ENCODE peak calls at places on chromosome 1, in five cellular contexts. X, R, Y, B and F are unnamed samples. For H3K4me1, the result is how much of the 10 kb centered on the place peaks cover.

GRCh38 chr1:25902462-25902861 is 3.8 kb downstream of the STMN1 start:
- DNase-seq in R (no peak), X (no peak), Y (no peak), B (no peak), F (no peak)

GRCh38 chr1:112840631-112841624 is 115.1 kb downstream of the SLC16A1 start:
- DNase-seq in Y (no peak), R (no peak), X (no peak), B (no peak), F (no peak)

GRCh38 chr1:227885135-227885647 is 62.5 kb downstream of the WNT9A start:
- DNase-seq in X (peak), Y (peak), R (peak), B (peak), F (peak)

GRCh38 chr1:12654004-12654567 is 10.2 kb downstream of the AADACL4 start:
- DNase-seq in B (no peak), Y (no peak), X (no peak), R (no peak), F (no peak)

GRCh38 chr1:63051886-63052285 is 268.0 kb downstream of the ATG4C start:
- DNase-seq in Y (no peak), X (no peak), B (no peak), R (no peak), F (no peak)

GRCh38 chr1:241968618-241969017 is 11.1 kb downstream of the BECN2 start:
- DNase-seq in R (no peak), Y (no peak), B (no peak), X (no peak), F (no peak)

GRCh38 chr1:40096646-40096976 is 441 bp downstream of the PPT1 start:
- DNase-seq in B (no peak), Y (no peak), R (no peak), X (no peak), F (no peak)

GRCh38 chr1:6307099-6307498 is 46.2 kb upstream of the GPR153 start:
- DNase-seq in Y (no peak), X (no peak), R (no peak), B (no peak), F (no peak)

GRCh38 chr1:14850563-14850962 is 252.1 kb downstream of the KAZN start:
- DNase-seq in R (no peak), Y (no peak), B (no peak), X (no peak), F (no peak)

GRCh38 chr1:161121838-161122237 is 3.9 kb downstream of the NIT1 start:
- DNase-seq in Y (no peak), B (no peak), X (no peak), R (no peak), F (no peak)

GRCh38 chr1:78792756-78793155 is 143.1 kb downstream of the IFI44 start:
- DNase-seq in X (no peak), R (no peak), Y (no peak), B (no peak), F (no peak)

GRCh38 chr1:171212607-171213347 is 27.7 kb downstream of the FMO2 start:
- DNase-seq in X (no peak), B (no peak), R (no peak), Y (no peak), F (no peak)

GRCh38 chr1:78468511-78468910 is 22.3 kb upstream of the PTGFR start:
- DNase-seq in Y (no peak), R (no peak), X (no peak), B (no peak), F (no peak)

GRCh38 chr1:93042134-93042821 is 36.8 kb upstream of the MTF2 start:
- DNase-seq in X (no peak), B (peak), R (no peak), Y (no peak), F (no peak)

GRCh38 chr1:235714205-235714897 is 64.8 kb upstream of the GNG4 start:
- DNase-seq in Y (no peak), R (no peak), B (no peak), X (no peak), F (no peak)

GRCh38 chr1:114002492-114003290 is 23.4 kb downstream of the OLFML3 start:
- DNase-seq in R (no peak), B (no peak), Y (no peak), X (no peak), F (peak)

GRCh38 chr1:6359568-6360496 is 33.7 kb downstream of the ACOT7 start:
- DNase-seq in R (peak), B (peak), Y (peak), X (peak), F (peak)

GRCh38 chr1:62716397-62716796 is 28.2 kb upstream of the DOCK7 start:
- DNase-seq in Y (no peak), R (peak), B (no peak), X (no peak), F (no peak)

GRCh38 chr1:16922466-16922865 is 735 bp downstream of the CROCC start:
- DNase-seq in X (peak), R (peak), B (no peak), Y (no peak), F (no peak)

GRCh38 chr1:65150583-65151263 is 2.7 kb downstream of the AK4 start:
- DNase-seq in R (no peak), X (no peak), B (no peak), Y (no peak), F (no peak)

GRCh38 chr1:173503391-173503790 is 26.3 kb downstream of the PRDX6 start:
- DNase-seq in X (no peak), R (peak), Y (no peak), B (no peak), F (no peak)

GRCh38 chr1:70504176-70504820 is 93.2 kb downstream of the CTH start:
- DNase-seq in Y (no peak), B (no peak), R (peak), X (no peak), F (no peak)

GRCh38 chr1:206609229-206609991 is 2.9 kb downstream of the EIF2D start:
- DNase-seq in B (no peak), R (no peak), Y (no peak), X (no peak), F (no peak)

GRCh38 chr1:79235221-79236002 is 228.9 kb upstream of the ADGRL4 start:
- DNase-seq in R (no peak), Y (no peak), X (no peak), B (no peak), F (no peak)

GRCh38 chr1:37858931-37859506 is 373 bp downstream of the MTF1 start:
- DNase-seq in X (no peak), Y (no peak), B (no peak), R (no peak), F (no peak)

GRCh38 chr1:190579517-190580193 is 102.0 kb upstream of the BRINP3 start:
- DNase-seq in B (no peak), R (no peak), X (no peak), Y (no peak), F (no peak)

GRCh38 chr1:241605146-241605805 is 34.9 kb downstream of the CHML start:
- DNase-seq in B (no peak), Y (no peak), R (peak), X (no peak), F (no peak)

GRCh38 chr1:162498442-162498785 is 796 bp downstream of the UHMK1 start:
- DNase-seq in B (no peak), R (no peak), Y (no peak), X (no peak), F (no peak)

GRCh38 chr1:64470670-64471217 is 815 bp downstream of the CACHD1 start:
- DNase-seq in X (peak), Y (no peak), B (no peak), R (peak), F (peak)

GRCh38 chr1:54403808-54404261 is 2.4 kb downstream of the SSBP3 start:
- DNase-seq in R (no peak), B (no peak), Y (no peak), X (no peak), F (no peak)

GRCh38 chr1:231357831-231358354 is 19.8 kb downstream of the SPRTN start:
- DNase-seq in X (no peak), B (peak), R (peak), Y (peak), F (peak)

GRCh38 chr1:203593723-203594122 is 32.9 kb upstream of the ATP2B4 start:
- DNase-seq in X (no peak), Y (no peak), R (no peak), B (peak), F (no peak)

GRCh38 chr1:211830330-211831142 is at the start of gene LPGAT1:
- DNase-seq in Y (peak), B (peak), R (peak), X (peak), F (peak)

GRCh38 chr1:234915923-234916675 is 212.5 kb downstream of the TOMM20 start:
- DNase-seq in B (no peak), R (no peak), X (no peak), Y (no peak), F (peak)

GRCh38 chr1:107362468-107362867 is 221.6 kb downstream of the NTNG1 start:
- DNase-seq in R (no peak), X (no peak), Y (no peak), B (no peak), F (no peak)

DNA sequence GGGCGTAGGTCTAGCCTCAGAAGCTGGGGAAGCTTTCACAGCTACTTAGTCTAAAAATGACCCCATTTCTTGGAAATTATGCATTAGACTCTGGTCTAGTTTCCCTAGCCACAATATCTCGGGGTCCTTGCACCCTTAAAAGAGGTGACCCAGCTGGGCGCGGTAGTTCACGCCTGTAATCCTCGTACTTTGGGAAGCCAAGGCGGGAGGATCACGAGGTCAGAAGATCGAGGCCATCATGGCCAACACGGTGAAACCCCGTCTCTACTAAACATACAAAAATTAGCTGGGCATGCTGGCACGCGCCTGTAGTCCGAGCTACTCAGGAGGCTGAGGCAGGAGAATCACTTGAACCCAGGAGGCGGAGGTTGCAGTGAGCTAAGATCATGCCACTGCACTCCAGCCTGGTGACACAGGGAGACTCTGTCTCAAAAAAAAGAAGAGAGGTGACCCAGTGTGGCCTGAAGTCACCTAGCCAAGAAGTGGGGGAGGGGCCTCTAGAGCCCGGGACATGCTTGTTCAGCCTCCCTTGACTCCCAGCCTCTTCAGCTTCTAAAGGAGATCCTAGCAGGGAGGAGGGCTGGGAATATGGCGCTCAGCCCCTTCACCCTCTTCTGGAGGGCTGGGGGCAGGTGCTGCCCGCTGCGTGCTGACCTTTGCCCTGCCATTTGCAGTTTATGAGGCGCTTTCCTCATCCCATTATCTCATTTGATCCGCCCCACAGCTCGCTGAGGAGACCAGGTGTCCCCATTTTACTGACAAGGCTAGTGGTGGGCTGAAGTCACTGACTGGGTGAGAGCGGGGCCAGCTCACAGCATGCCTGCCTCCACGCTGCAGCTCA is 7.2 kb downstream of the ELF3 start:
- DNase-seq in X (no peak), R (no peak), B (no peak), Y (peak), F (no peak)
- H3K4me1 ChIP-seq in X (under half), R (under half), B (under half), Y (under half), F (under half)

GRCh38 chr1:59845091-59845490 is 30.3 kb downstream of the HOOK1 start:
- DNase-seq in Y (no peak), R (no peak), B (no peak), X (no peak), F (no peak)
- H3K4me1 ChIP-seq in Y (under half), R (under half), B (under half), X (under half), F (under half)

GRCh38 chr1:36199934-36200741 is 24.1 kb upstream of the THRAP3 start:
- DNase-seq in Y (no peak), B (no peak), X (no peak), R (no peak), F (no peak)

GRCh38 chr1:36204347-36204909 is 19.8 kb upstream of the THRAP3 start:
- DNase-seq in X (no peak), B (no peak), R (no peak), Y (no peak), F (no peak)

GRCh38 chr1:36203027-36203553 is 21.2 kb upstream of the THRAP3 start:
- DNase-seq in X (no peak), Y (no peak), B (no peak), R (no peak), F (no peak)

GRCh38 chr1:36203554-36204346 is 20.5 kb upstream of the THRAP3 start:
- DNase-seq in B (no peak), R (peak), X (peak), Y (peak), F (peak)

DNA sequence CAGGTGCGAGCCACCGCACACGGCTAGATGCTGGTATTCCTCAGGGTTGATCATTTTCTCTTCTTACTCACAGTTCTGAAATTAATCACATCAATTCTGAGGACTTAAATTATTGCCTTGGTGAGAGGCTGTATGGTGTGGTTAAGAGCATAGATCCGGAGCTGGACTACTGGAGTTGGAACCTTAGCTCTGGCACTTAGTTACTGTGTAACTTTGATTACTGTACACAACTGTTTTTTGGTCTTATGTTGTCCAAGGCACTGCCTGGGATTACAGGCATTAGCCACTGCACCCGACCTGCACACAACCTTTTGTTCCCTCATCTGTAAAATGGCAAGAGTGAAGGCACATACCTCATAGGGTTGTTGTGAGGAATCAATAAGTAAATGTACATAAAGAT is 25.6 kb upstream of the THRAP3 start:
- DNase-seq in B (no peak), Y (no peak), R (no peak), X (no peak), F (no peak)
- H3K4me1 ChIP-seq in B (under half), Y (under half), R (under half), X (under half), F (under half)

GRCh38 chr1:47701741-47702515 is 264.1 kb downstream of the FOXD2 start:
- DNase-seq in Y (no peak), B (no peak), X (no peak), R (no peak), F (no peak)

GRCh38 chr1:47705517-47706130 is 267.8 kb downstream of the FOXD2 start:
- DNase-seq in Y (no peak), X (no peak), B (no peak), R (no peak), F (no peak)

GRCh38 chr1:47701283-47701682 is 263.4 kb downstream of the FOXD2 start:
- DNase-seq in R (no peak), X (no peak), B (no peak), Y (no peak), F (no peak)

GRCh38 chr1:47703161-47703825 is 265.4 kb downstream of the FOXD2 start:
- DNase-seq in X (peak), R (no peak), Y (no peak), B (no peak), F (no peak)

DNA sequence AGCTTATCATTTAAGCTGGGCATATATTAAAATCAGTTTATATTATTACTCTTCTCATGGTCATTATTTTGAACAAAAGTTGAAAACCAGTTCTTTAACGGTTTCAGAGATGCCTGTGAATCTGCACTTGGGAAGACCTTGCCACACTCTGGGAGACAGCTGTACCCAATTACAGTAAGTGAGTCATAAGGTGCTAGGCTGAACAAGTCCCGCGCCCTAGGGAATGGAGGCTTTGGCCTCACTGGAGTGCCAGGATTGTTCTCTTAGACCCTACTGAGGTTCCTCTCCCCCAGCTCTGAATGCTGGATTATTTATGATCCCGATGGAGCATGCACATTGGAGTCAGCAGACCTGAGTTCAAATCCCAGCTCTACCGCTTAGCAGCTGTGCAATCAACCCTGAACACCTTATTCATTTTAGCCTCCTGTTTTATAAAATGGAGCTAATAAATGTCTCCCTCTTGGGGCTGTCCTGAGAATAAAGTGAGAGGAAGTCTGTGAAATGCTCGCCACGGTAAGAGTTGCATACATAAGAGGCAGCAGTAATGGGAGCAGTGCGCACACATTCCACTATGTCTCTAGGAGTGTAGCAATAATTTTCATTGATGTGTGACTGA is 266.2 kb downstream of the FOXD2 start:
- DNase-seq in B (no peak), Y (no peak), X (no peak), R (no peak), F (no peak)
- H3K4me1 ChIP-seq in B (under half), Y (under half), X (under half), R (under half), F (under half)

DNA sequence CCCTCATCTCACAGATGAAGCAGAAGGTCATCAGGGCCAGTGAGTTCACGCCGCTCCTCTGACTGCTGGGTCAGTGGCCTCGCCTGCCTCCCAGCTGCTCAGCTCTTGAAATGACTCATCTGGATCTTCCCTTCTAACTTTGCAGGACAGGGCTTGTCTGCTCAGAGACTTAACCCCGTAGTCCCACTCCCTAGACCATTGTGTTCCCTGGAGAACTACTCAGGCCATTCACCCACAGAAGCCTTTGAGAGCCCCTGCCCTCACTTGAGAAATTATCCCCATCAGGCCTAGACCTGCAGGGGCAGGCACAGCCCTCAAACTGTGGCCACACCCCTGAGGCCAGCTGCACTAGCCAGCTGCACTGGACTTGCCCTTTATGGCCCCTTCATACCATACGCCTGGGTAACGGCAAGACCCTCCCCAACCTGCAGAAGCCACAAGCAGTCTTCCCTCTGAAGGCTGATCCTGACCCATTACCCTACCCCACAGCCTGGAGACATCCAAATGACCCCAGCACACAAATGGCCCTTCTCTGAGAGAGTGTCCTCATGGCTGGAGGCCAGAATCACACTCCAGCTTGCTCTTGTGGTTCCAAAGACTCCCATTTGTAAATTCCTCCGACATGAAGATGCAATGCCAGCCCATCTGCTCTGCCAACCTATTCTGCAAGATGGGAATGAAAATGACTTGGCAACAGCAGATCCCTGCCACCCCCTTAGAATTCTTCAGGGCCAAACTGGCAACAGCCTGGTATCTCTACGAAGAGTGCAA is 33.2 kb downstream of the RCSD1 start:
- DNase-seq in R (no peak), X (no peak), B (no peak), Y (no peak), F (no peak)
- H3K4me1 ChIP-seq in R (under half), X (under half), B (half or more), Y (half or more), F (under half)